ENCODE peak calls at places on chromosomes 2 and 18, in six cellular contexts. V is K562, B is HepG2, M is H1, G is GM12892, X is GM12878. L is an unnamed sample.

GRCh38 chr18:62796216-62796621 is 80.9 kb downstream of the PHLPP1 start:
- DNase-seq in M (no peak), G (no peak), B (peak), V (no peak), X (no peak), L (no peak)

GRCh38 chr2:173354073-173354600 is 535 bp upstream of the CDCA7 start:
- DNase-seq in X (no peak), M (no peak), B (peak), G (peak), V (no peak), L (peak)

GRCh38 chr2:220353897-220354296 is 726.5 kb downstream of the SLC4A3 start:
- DNase-seq in B (no peak), M (no peak), V (no peak), G (no peak), X (no peak), L (no peak)

GRCh38 chr18:33873127-33873526 is 295.1 kb downstream of the ASXL3 start:
- DNase-seq in V (no peak), G (no peak), X (no peak), B (no peak), M (no peak), L (no peak)

GRCh38 chr2:232731470-232731869 is 34.3 kb downstream of the GIGYF2 start:
- DNase-seq in M (no peak), X (no peak), G (no peak), V (no peak), B (no peak), L (no peak)

GRCh38 chr2:61758991-61759390 is 94.9 kb downstream of the FAM161A start:
- DNase-seq in G (no peak), M (no peak), X (no peak), B (no peak), V (no peak), L (no peak)

GRCh38 chr2:119174216-119174992 is 15.9 kb upstream of the C1QL2 start:
- DNase-seq in X (no peak), V (peak), M (no peak), G (peak), B (peak), L (peak)

GRCh38 chr2:214716811-214717560 is 92.5 kb downstream of the BARD1 start:
- DNase-seq in B (no peak), X (no peak), V (no peak), M (no peak), G (no peak), L (no peak)

GRCh38 chr18:36402765-36403396 is 105.4 kb downstream of the FHOD3 start:
- DNase-seq in B (no peak), V (no peak), X (no peak), G (no peak), M (no peak), L (no peak)

GRCh38 chr2:74922592-74923227 is 35.7 kb upstream of the POLE4 start:
- DNase-seq in X (no peak), M (no peak), B (no peak), V (no peak), G (no peak), L (no peak)

GRCh38 chr2:9002313-9002636 is 1.2 kb downstream of the MBOAT2 start:
- DNase-seq in V (no peak), X (no peak), M (no peak), G (no peak), B (no peak), L (no peak)

GRCh38 chr2:232325324-232326273 is 53.0 kb upstream of the ALPP start:
- DNase-seq in B (peak), X (no peak), V (peak), M (no peak), G (no peak), L (no peak)

GRCh38 chr2:112923237-112923966 is 12.4 kb downstream of the IL37 start:
- DNase-seq in G (no peak), X (no peak), V (peak), B (no peak), M (no peak), L (no peak)

GRCh38 chr2:197258580-197258979 is 52.0 kb downstream of the ANKRD44 start:
- DNase-seq in B (no peak), V (no peak), M (no peak), X (peak), G (no peak), L (no peak)

GRCh38 chr2:191169456-191170300 is 18.9 kb upstream of the STAT4 start:
- DNase-seq in B (no peak), V (no peak), G (no peak), X (no peak), M (no peak), L (no peak)

GRCh38 chr2:73987109-73987947 is 2.6 kb downstream of the TET3 start:
- DNase-seq in B (no peak), M (no peak), X (no peak), V (no peak), G (no peak), L (no peak)

GRCh38 chr2:88638743-88639142 is 11.5 kb upstream of the EIF2AK3 start:
- DNase-seq in X (no peak), B (no peak), M (no peak), G (no peak), V (no peak), L (no peak)
- TF ChIP-seq TAF1 in X (no peak), B (no peak), M (no peak), G (no peak), V (no peak), L (no peak)

GRCh38 chr2:108533832-108534576 is at the start of gene LIMS1:
- DNase-seq in M (peak), V (peak), X (peak), B (peak), G (peak), L (peak)
- TF ChIP-seq POLR2A in M (peak), V (peak), X (peak), B (peak), G (peak), L (peak)

DNA sequence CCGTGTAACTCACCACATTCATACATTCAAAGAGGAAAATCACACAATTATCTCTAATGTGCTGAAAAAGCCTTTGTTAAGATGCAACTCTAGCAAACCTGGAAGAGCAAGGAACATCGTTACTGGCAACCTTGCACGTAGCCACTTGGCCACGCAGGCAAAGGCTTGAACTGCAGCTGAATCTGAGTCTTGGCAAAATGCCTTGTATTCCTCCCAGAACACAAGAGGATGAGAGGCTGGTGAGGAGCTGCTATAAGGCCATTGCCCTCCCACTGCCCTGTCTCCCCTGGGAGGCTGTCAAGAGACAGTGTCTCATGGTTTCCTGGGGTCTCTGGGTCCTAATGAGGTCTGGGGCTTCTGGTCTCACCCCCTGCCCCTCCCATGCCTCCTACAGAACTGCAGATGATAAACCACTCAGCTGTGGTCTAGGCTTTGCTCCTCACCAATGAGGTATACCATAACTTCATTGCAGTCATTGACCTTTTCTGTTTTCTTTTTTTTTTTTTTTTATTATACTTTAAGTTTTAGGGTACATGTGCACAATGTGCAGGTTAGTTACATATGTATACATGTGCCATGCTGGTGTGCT is 141.4 kb downstream of the SPP2 start:
- DNase-seq in G (no peak), V (no peak), B (no peak), M (no peak), X (no peak), L (no peak)
- TF ChIP-seq TAF1 in G (no peak), V (no peak), B (no peak), M (no peak), X (no peak), L (no peak)

GRCh38 chr2:1671916-1672315 is 72.4 kb downstream of the PXDN start:
- DNase-seq in G (no peak), V (no peak), X (no peak), B (no peak), M (no peak), L (no peak)
- TF ChIP-seq POLR2A in G (no peak), V (no peak), X (no peak), B (no peak), M (no peak), L (no peak)

GRCh38 chr2:216665717-216666116 is 29.6 kb downstream of the IGFBP5 start:
- DNase-seq in X (no peak), G (no peak), B (peak), M (peak), V (no peak), L (no peak)
- TF ChIP-seq TAF1 in X (no peak), G (no peak), B (no peak), M (no peak), V (no peak), L (no peak)

GRCh38 chr2:37389984-37390765 is 45.7 kb downstream of the QPCT start:
- DNase-seq in X (peak), G (peak), M (peak), B (peak), V (peak), L (peak)
- TF ChIP-seq POLR2A in X (no peak), G (peak), M (no peak), B (no peak), V (no peak), L (peak)

DNA sequence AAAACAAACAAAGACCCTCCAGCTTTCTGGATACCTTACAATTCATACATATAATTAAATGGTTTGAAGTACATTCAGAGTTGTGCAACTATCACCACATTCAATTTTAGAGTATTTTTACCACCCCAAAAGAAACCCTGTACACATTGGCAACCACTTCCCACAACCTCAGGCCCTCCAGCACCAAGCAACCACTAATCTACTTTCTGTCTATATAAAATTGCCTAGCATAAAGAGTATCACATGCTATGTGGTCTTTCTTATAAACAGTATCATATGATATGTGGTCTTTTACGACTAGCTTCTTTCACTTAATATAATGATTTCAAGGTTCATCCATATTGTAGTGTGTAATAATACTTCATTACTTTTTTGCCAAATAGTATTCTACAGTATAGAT is 7.3 kb downstream of the IER3IP1 start:
- DNase-seq in X (no peak), M (no peak), V (no peak), G (no peak), B (no peak), L (no peak)
- TF ChIP-seq TAF1 in X (no peak), M (no peak), V (no peak), G (no peak), B (no peak), L (no peak)

GRCh38 chr2:33476100-33476792 is at the start of gene RASGRP3:
- DNase-seq in G (peak), V (peak), M (peak), B (peak), X (no peak), L (no peak)
- TF ChIP-seq POLR2A in G (peak), V (no peak), M (no peak), B (no peak), X (peak), L (peak)

L was measured in GM12891.